ENCODE peak calls at places on chromosomes 5 and 9, in six cellular contexts. One of them, this sample, is unnamed.

GRCh38 chr5:31663519-31663918 is 24.6 kb downstream of the PDZD2 start:
- DNase-seq in dermis microvascular lymphatic vessel endothelial cell: no peak
- DNase-seq in activated CD8-positive, alpha-beta memory T cell treated with anti-CD3 and anti-CD28 coated beads, Interleukin-2, amount 50 U/mL, for 48 hours: no peak
- DNase-seq in IMR-90: peak; percentile 2
- DNase-seq in NCI-H187: no peak
- DNase-seq in heart left ventricle: no peak
- DNase-seq in this sample: no peak

GRCh38 chr5:96257904-96258303 is 175.1 kb downstream of the PCSK1 start:
- DNase-seq in dermis microvascular lymphatic vessel endothelial cell: no peak
- DNase-seq in activated CD8-positive, alpha-beta memory T cell treated with anti-CD3 and anti-CD28 coated beads, Interleukin-2, amount 50 U/mL, for 48 hours: no peak
- DNase-seq in IMR-90: peak; percentile 91
- DNase-seq in NCI-H187: no peak
- DNase-seq in heart left ventricle: no peak
- DNase-seq in this sample: no peak

GRCh38 chr5:133962801-133963476 is 5.5 kb downstream of the C5orf15 start:
- DNase-seq in dermis microvascular lymphatic vessel endothelial cell: no peak
- DNase-seq in activated CD8-positive, alpha-beta memory T cell treated with anti-CD3 and anti-CD28 coated beads, Interleukin-2, amount 50 U/mL, for 48 hours: no peak
- DNase-seq in IMR-90: peak; percentile 79
- DNase-seq in NCI-H187: no peak
- DNase-seq in heart left ventricle: no peak
- DNase-seq in this sample: no peak

GRCh38 chr5:176792584-176793342 is 17.6 kb upstream of the UNC5A start:
- DNase-seq in dermis microvascular lymphatic vessel endothelial cell: no peak
- DNase-seq in activated CD8-positive, alpha-beta memory T cell treated with anti-CD3 and anti-CD28 coated beads, Interleukin-2, amount 50 U/mL, for 48 hours: no peak
- DNase-seq in IMR-90: no peak
- DNase-seq in NCI-H187: no peak
- DNase-seq in heart left ventricle: no peak
- DNase-seq in this sample: no peak

GRCh38 chr9:131747352-131747751 is 7.5 kb upstream of the RAPGEF1 start:
- DNase-seq in dermis microvascular lymphatic vessel endothelial cell: peak; percentile 54
- DNase-seq in activated CD8-positive, alpha-beta memory T cell treated with anti-CD3 and anti-CD28 coated beads, Interleukin-2, amount 50 U/mL, for 48 hours: no peak
- DNase-seq in IMR-90: peak; percentile 58
- DNase-seq in NCI-H187: no peak
- DNase-seq in heart left ventricle: no peak
- DNase-seq in this sample: peak; percentile 59

GRCh38 chr9:37555786-37556185 is 20.4 kb downstream of the FBXO10 start:
- DNase-seq in dermis microvascular lymphatic vessel endothelial cell: no peak
- DNase-seq in activated CD8-positive, alpha-beta memory T cell treated with anti-CD3 and anti-CD28 coated beads, Interleukin-2, amount 50 U/mL, for 48 hours: no peak
- DNase-seq in IMR-90: peak; percentile 68
- DNase-seq in NCI-H187: no peak
- DNase-seq in heart left ventricle: no peak
- DNase-seq in this sample: no peak

GRCh38 chr9:79471577-79472543 is 99.9 kb upstream of the TLE4 start:
- DNase-seq in dermis microvascular lymphatic vessel endothelial cell: no peak
- DNase-seq in activated CD8-positive, alpha-beta memory T cell treated with anti-CD3 and anti-CD28 coated beads, Interleukin-2, amount 50 U/mL, for 48 hours: no peak
- DNase-seq in IMR-90: peak; percentile 35
- DNase-seq in NCI-H187: no peak
- DNase-seq in heart left ventricle: peak; percentile 39
- DNase-seq in this sample: no peak

GRCh38 chr5:32498484-32498883 is 53.9 kb upstream of the ZFR start:
- DNase-seq in dermis microvascular lymphatic vessel endothelial cell: no peak
- DNase-seq in activated CD8-positive, alpha-beta memory T cell treated with anti-CD3 and anti-CD28 coated beads, Interleukin-2, amount 50 U/mL, for 48 hours: no peak
- DNase-seq in IMR-90: no peak
- DNase-seq in NCI-H187: no peak
- DNase-seq in heart left ventricle: no peak
- DNase-seq in this sample: no peak

GRCh38 chr5:157342822-157343402 is 77.0 kb downstream of the CYFIP2 start:
- DNase-seq in dermis microvascular lymphatic vessel endothelial cell: no peak
- DNase-seq in activated CD8-positive, alpha-beta memory T cell treated with anti-CD3 and anti-CD28 coated beads, Interleukin-2, amount 50 U/mL, for 48 hours: peak; percentile 75
- DNase-seq in IMR-90: no peak
- DNase-seq in NCI-H187: no peak
- DNase-seq in heart left ventricle: no peak
- DNase-seq in this sample: no peak

GRCh38 chr5:113171520-113171919 is 194.9 kb downstream of the DCP2 start:
- DNase-seq in dermis microvascular lymphatic vessel endothelial cell: no peak
- DNase-seq in activated CD8-positive, alpha-beta memory T cell treated with anti-CD3 and anti-CD28 coated beads, Interleukin-2, amount 50 U/mL, for 48 hours: no peak
- DNase-seq in IMR-90: no peak
- DNase-seq in NCI-H187: no peak
- DNase-seq in heart left ventricle: no peak
- DNase-seq in this sample: no peak

GRCh38 chr5:59943721-59944120 is 50.2 kb upstream of the PDE4D start:
- DNase-seq in dermis microvascular lymphatic vessel endothelial cell: no peak
- DNase-seq in activated CD8-positive, alpha-beta memory T cell treated with anti-CD3 and anti-CD28 coated beads, Interleukin-2, amount 50 U/mL, for 48 hours: no peak
- DNase-seq in IMR-90: no peak
- DNase-seq in NCI-H187: peak; percentile 61
- DNase-seq in heart left ventricle: no peak
- DNase-seq in this sample: no peak

GRCh38 chr9:96395964-96396363 is 12.5 kb upstream of the SLC35D2 start:
- DNase-seq in dermis microvascular lymphatic vessel endothelial cell: no peak
- DNase-seq in activated CD8-positive, alpha-beta memory T cell treated with anti-CD3 and anti-CD28 coated beads, Interleukin-2, amount 50 U/mL, for 48 hours: no peak
- DNase-seq in IMR-90: no peak
- DNase-seq in NCI-H187: no peak
- DNase-seq in heart left ventricle: no peak
- DNase-seq in this sample: no peak

GRCh38 chr5:1292139-1292538 is 2.7 kb downstream of the TERT start:
- DNase-seq in dermis microvascular lymphatic vessel endothelial cell: no peak
- DNase-seq in activated CD8-positive, alpha-beta memory T cell treated with anti-CD3 and anti-CD28 coated beads, Interleukin-2, amount 50 U/mL, for 48 hours: peak; percentile 17
- DNase-seq in IMR-90: no peak
- DNase-seq in NCI-H187: no peak
- DNase-seq in heart left ventricle: no peak
- DNase-seq in this sample: no peak

GRCh38 chr9:13149454-13149853 is 130.0 kb downstream of the MPDZ start:
- DNase-seq in dermis microvascular lymphatic vessel endothelial cell: no peak
- DNase-seq in activated CD8-positive, alpha-beta memory T cell treated with anti-CD3 and anti-CD28 coated beads, Interleukin-2, amount 50 U/mL, for 48 hours: no peak
- DNase-seq in IMR-90: no peak
- DNase-seq in NCI-H187: no peak
- DNase-seq in heart left ventricle: peak; percentile 32
- DNase-seq in this sample: no peak

GRCh38 chr9:77802512-77803293 is 154.6 kb upstream of the GNA14 start:
- DNase-seq in dermis microvascular lymphatic vessel endothelial cell: no peak
- DNase-seq in activated CD8-positive, alpha-beta memory T cell treated with anti-CD3 and anti-CD28 coated beads, Interleukin-2, amount 50 U/mL, for 48 hours: no peak
- DNase-seq in IMR-90: no peak
- DNase-seq in NCI-H187: peak; percentile 41
- DNase-seq in heart left ventricle: no peak
- DNase-seq in this sample: no peak

GRCh38 chr5:143524338-143524929 is 120.9 kb upstream of the NR3C1 start:
- DNase-seq in dermis microvascular lymphatic vessel endothelial cell: no peak
- DNase-seq in activated CD8-positive, alpha-beta memory T cell treated with anti-CD3 and anti-CD28 coated beads, Interleukin-2, amount 50 U/mL, for 48 hours: no peak
- DNase-seq in IMR-90: peak; percentile 27
- DNase-seq in NCI-H187: no peak
- DNase-seq in heart left ventricle: no peak
- DNase-seq in this sample: no peak

GRCh38 chr5:162817381-162817780 is 620.0 kb upstream of the CCNG1 start:
- DNase-seq in dermis microvascular lymphatic vessel endothelial cell: no peak
- DNase-seq in activated CD8-positive, alpha-beta memory T cell treated with anti-CD3 and anti-CD28 coated beads, Interleukin-2, amount 50 U/mL, for 48 hours: no peak
- DNase-seq in IMR-90: no peak
- DNase-seq in NCI-H187: no peak
- DNase-seq in heart left ventricle: no peak
- DNase-seq in this sample: no peak

GRCh38 chr5:35904443-35905132 is 33.8 kb downstream of the CAPSL start:
- DNase-seq in dermis microvascular lymphatic vessel endothelial cell: no peak
- DNase-seq in activated CD8-positive, alpha-beta memory T cell treated with anti-CD3 and anti-CD28 coated beads, Interleukin-2, amount 50 U/mL, for 48 hours: no peak
- DNase-seq in IMR-90: no peak
- DNase-seq in NCI-H187: no peak
- DNase-seq in heart left ventricle: no peak
- DNase-seq in this sample: no peak

GRCh38 chr5:399296-400281 is 43.4 kb upstream of the EXOC3 start:
- DNase-seq in dermis microvascular lymphatic vessel endothelial cell: peak; percentile 88
- DNase-seq in activated CD8-positive, alpha-beta memory T cell treated with anti-CD3 and anti-CD28 coated beads, Interleukin-2, amount 50 U/mL, for 48 hours: peak; percentile 85
- DNase-seq in IMR-90: peak; percentile 98
- DNase-seq in NCI-H187: peak; percentile 92
- DNase-seq in heart left ventricle: peak; percentile 76
- DNase-seq in this sample: peak; percentile 88